ENCODE peak calls at places on chromosome 21, in nine cellular contexts. C is neural crest cell, N is heart left ventricle, A is fibroblast of mammary gland, R is upper lobe of right lung, H is lower lobe of right lung, U is astrocyte of the cerebellum, I is heart right ventricle, O is pancreas. J is an unnamed sample.

GRCh38 chr21:27475363-27475955 is 508.6 kb upstream of the ADAMTS5 start:
- DNase-seq in C (no peak), N (no peak), A (peak; percentile 18), R (no peak), H (no peak), U (no peak), I (no peak), O (no peak), J (no peak)

GRCh38 chr21:44517175-44517899 is 22.7 kb downstream of the KRTAP10-1 start:
- DNase-seq in C (no peak), N (no peak), A (peak; percentile 45), R (peak; percentile 60), H (peak; percentile 38), U (no peak), I (no peak), O (peak; percentile 82), J (no peak)

GRCh38 chr21:22585558-22585957 is 1587.3 kb downstream of the NCAM2 start:
- DNase-seq in C (no peak), N (no peak), A (no peak), R (no peak), H (no peak), U (no peak), I (no peak), O (no peak), J (no peak)

GRCh38 chr21:26072891-26073615 is 97.5 kb downstream of the APP start:
- DNase-seq in C (no peak), N (no peak), A (peak; percentile 57), R (no peak), H (no peak), U (peak; percentile 38), I (no peak), O (no peak), J (peak; percentile 74)

GRCh38 chr21:20882462-20883415 is 115.5 kb upstream of the NCAM2 start:
- DNase-seq in C (peak; percentile 51), N (no peak), A (peak; percentile 51), R (no peak), H (no peak), U (peak; percentile 29), I (no peak), O (no peak), J (no peak)

GRCh38 chr21:26144026-26144425 is 26.5 kb downstream of the APP start:
- DNase-seq in C (no peak), N (no peak), A (no peak), R (no peak), H (no peak), U (no peak), I (no peak), O (no peak), J (no peak)

GRCh38 chr21:32538147-32538792 is 47.1 kb downstream of the TCP10L start:
- DNase-seq in C (no peak), N (no peak), A (no peak), R (no peak), H (no peak), U (no peak), I (no peak), O (no peak), J (no peak)

GRCh38 chr21:45105906-45106485 is 31.6 kb downstream of the ADARB1 start:
- DNase-seq in C (no peak), N (no peak), A (no peak), R (no peak), H (no peak), U (no peak), I (no peak), O (no peak), J (no peak)

GRCh38 chr21:38773108-38774061 is 32.3 kb upstream of the ETS2 start:
- DNase-seq in C (no peak), N (no peak), A (peak; percentile 100), R (no peak), H (no peak), U (peak; percentile 74), I (peak; percentile 23), O (no peak), J (peak; percentile 97)

DNA sequence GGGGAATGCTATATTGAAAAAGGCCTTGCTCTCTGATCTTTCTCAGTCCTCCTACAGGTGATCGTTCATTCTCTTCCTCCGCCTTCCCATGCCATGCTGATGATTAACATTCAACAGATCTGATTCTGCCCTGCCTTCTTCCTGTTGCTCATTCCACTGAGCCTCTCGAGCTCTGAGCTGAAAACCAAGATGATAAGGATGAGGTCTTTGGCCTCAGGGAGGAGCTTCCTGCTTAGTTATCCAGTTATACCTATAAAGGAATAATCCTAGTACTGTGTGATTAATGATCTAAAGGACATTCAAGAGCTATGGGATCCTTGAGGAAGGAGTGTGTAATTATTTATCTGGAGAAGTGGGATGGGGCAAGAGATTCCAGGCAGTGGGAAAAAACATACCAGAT is 25.2 kb upstream of the MAP3K7CL start:
- DNase-seq in C (no peak), N (no peak), A (peak; percentile 22), R (no peak), H (no peak), U (no peak), I (no peak), O (no peak), J (no peak)
- TF ChIP-seq CTCF in C (no peak), N (no peak), A (no peak), R (no peak), H (no peak), U (no peak), I (no peak), O (no peak), J (no peak)

DNA sequence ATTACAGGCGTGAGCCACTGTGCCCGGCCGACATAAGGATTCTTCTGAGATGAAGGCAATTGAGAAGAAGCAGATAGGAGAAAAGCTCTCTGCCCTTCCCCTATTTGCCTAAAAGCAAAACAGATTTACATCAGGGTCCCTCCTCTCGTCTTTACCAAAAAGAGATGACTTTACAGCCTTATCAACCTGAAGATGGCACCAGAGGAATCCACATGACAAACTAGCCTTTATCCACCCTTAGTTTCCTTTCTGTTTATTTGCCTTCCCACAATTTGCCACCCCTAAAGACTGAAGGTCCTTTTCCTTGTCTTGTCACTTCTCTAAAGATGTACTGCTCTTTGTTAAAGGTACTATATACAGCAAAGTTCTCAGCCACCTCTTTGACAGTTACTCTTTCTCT is 70.7 kb upstream of the KRTAP19-8 start:
- DNase-seq in C (no peak), N (no peak), A (peak; percentile 31), R (no peak), H (no peak), U (no peak), I (no peak), O (no peak), J (peak; percentile 13)
- TF ChIP-seq CTCF in C (peak; percentile 27), N (peak; percentile 15), A (peak; percentile 35), R (no peak), H (peak; percentile 19), U (no peak), I (peak; percentile 21), O (no peak), J (peak; percentile 39)

GRCh38 chr21:34018910-34019309 is 54.5 kb upstream of the MRPS6 start:
- DNase-seq in C (no peak), N (no peak), A (no peak), R (no peak), H (no peak), U (no peak), I (no peak), O (no peak), J (no peak)
- TF ChIP-seq CTCF in C (no peak), N (no peak), A (no peak), R (no peak), H (no peak), U (no peak), I (no peak), O (no peak), J (no peak)

GRCh38 chr21:41611441-41611840 is 103.5 kb upstream of the TMPRSS2 start:
- DNase-seq in C (no peak), N (no peak), A (no peak), R (peak; percentile 40), H (no peak), U (no peak), I (no peak), O (no peak), J (no peak)

GRCh38 chr21:41611966-41612606 is 104.1 kb upstream of the TMPRSS2 start:
- DNase-seq in C (no peak), N (no peak), A (peak; percentile 47), R (peak; percentile 59), H (no peak), U (no peak), I (no peak), O (no peak), J (peak; percentile 42)

GRCh38 chr21:41612674-41613250 is 104.8 kb upstream of the TMPRSS2 start:
- DNase-seq in C (peak; percentile 72), N (peak; percentile 65), A (peak; percentile 95), R (peak; percentile 81), H (peak; percentile 65), U (peak; percentile 99), I (peak; percentile 70), O (peak; percentile 79), J (peak; percentile 100)

GRCh38 chr21:41613421-41613998 is 105.6 kb upstream of the TMPRSS2 start:
- DNase-seq in C (no peak), N (no peak), A (no peak), R (no peak), H (no peak), U (no peak), I (no peak), O (no peak), J (no peak)

DNA sequence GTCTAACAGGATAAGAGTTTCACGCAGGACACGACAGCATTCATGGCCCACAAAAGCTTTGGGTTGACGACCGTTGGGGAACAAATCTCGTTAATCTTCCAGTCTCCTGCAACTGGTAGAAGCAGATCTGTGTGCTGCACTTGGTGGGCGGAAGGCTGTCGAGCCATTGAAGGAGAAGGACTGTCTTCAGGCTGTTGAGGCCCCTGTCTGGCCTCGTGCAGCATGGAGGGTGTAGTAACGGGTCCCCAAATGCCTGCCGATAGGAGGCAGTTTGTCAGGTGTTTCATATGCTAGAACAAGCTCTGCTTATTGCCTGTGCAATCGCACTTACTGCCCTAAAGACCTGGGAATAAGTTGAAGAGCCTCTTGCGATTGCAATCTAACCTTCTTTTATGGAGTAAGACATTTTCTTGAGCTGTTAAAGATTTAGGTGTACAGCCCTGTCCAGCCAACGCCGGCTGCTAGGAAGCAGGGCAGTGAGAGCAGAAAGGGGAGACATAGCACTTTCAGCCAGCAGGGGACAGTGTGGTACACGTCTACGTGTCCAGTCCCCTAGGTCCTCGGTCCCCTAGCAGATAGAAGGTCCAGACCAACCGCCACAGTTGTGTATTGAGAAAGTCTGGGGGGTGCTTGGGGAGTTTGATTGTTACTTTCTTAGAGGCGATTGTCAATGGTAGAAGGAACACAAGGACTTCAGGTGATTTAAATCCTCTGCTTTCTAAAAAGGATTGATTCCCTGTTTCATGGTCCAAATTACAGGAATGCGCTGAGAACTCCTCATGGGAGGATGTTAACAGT is 102.3 kb upstream of the TMPRSS2 start:
- DNase-seq in C (peak; percentile 69), N (peak; percentile 44), A (peak; percentile 73), R (peak; percentile 81), H (peak; percentile 77), U (no peak), I (peak; percentile 32), O (no peak), J (peak; percentile 58)
- TF ChIP-seq CTCF in C (peak; percentile 76), N (peak; percentile 76), A (peak; percentile 96), R (peak; percentile 84), H (peak; percentile 85), U (peak; percentile 82), I (peak; percentile 69), O (peak; percentile 86), J (peak; percentile 84)

GRCh38 chr21:42520628-42521253 is 7.1 kb downstream of the SLC37A1 start:
- DNase-seq in C (peak; percentile 36), N (no peak), A (no peak), R (no peak), H (no peak), U (no peak), I (no peak), O (no peak), J (no peak)
- TF ChIP-seq CTCF in C (peak; percentile 51), N (peak; percentile 24), A (no peak), R (no peak), H (no peak), U (peak; percentile 51), I (peak; percentile 19), O (no peak), J (no peak)

GRCh38 chr21:23968722-23969647 is 1638.3 kb downstream of the MRPL39 start:
- DNase-seq in C (peak; percentile 15), N (no peak), A (peak; percentile 17), R (no peak), H (no peak), U (peak; percentile 28), I (no peak), O (peak; percentile 46), J (no peak)
- TF ChIP-seq CTCF in C (peak; percentile 58), N (peak; percentile 27), A (peak; percentile 37), R (peak; percentile 56), H (peak; percentile 49), U (peak; percentile 76), I (peak; percentile 5), O (peak; percentile 40), J (no peak)

J was measured in AG10803.